ENCODE peak calls at places on chromosome 7, in eight cellular contexts. One of them, this sample, is unnamed.

GRCh38 chr7:21828846-21829245 is 116.9 kb downstream of the CDCA7L start:
- DNase-seq in Panc1: no peak
- DNase-seq in heart left ventricle: no peak
- DNase-seq in tibial artery: no peak
- DNase-seq in cardiac muscle cell: peak; percentile 33
- DNase-seq in GM23338: peak; percentile 73
- DNase-seq in stomach: no peak
- DNase-seq in HL-60: no peak
- DNase-seq in this sample: no peak

GRCh38 chr7:155300641-155301452 is 3.2 kb downstream of the INSIG1 start:
- DNase-seq in Panc1: no peak
- DNase-seq in heart left ventricle: no peak
- DNase-seq in tibial artery: no peak
- DNase-seq in cardiac muscle cell: no peak
- DNase-seq in GM23338: no peak
- DNase-seq in stomach: no peak
- DNase-seq in HL-60: no peak
- DNase-seq in this sample: no peak

GRCh38 chr7:98810166-98810802 is 59.5 kb downstream of the TMEM130 start:
- DNase-seq in Panc1: no peak
- DNase-seq in heart left ventricle: no peak
- DNase-seq in tibial artery: peak; percentile 54
- DNase-seq in cardiac muscle cell: no peak
- DNase-seq in GM23338: no peak
- DNase-seq in stomach: no peak
- DNase-seq in HL-60: no peak
- DNase-seq in this sample: peak; percentile 39

GRCh38 chr7:27141138-27141537 is 2.3 kb downstream of the HOXA5 start:
- DNase-seq in Panc1: no peak
- DNase-seq in heart left ventricle: no peak
- DNase-seq in tibial artery: no peak
- DNase-seq in cardiac muscle cell: no peak
- DNase-seq in GM23338: no peak
- DNase-seq in stomach: no peak
- DNase-seq in HL-60: no peak
- DNase-seq in this sample: no peak

GRCh38 chr7:136883046-136883445 is 14.6 kb downstream of the CHRM2 start:
- DNase-seq in Panc1: no peak
- DNase-seq in heart left ventricle: no peak
- DNase-seq in tibial artery: no peak
- DNase-seq in cardiac muscle cell: peak; percentile 26
- DNase-seq in GM23338: peak; percentile 27
- DNase-seq in stomach: no peak
- DNase-seq in HL-60: no peak
- DNase-seq in this sample: no peak

GRCh38 chr7:133807610-133808543 is 319.3 kb upstream of the LRGUK start:
- DNase-seq in Panc1: no peak
- DNase-seq in heart left ventricle: no peak
- DNase-seq in tibial artery: no peak
- DNase-seq in cardiac muscle cell: no peak
- DNase-seq in GM23338: no peak
- DNase-seq in stomach: no peak
- DNase-seq in HL-60: no peak
- DNase-seq in this sample: no peak

GRCh38 chr7:33644489-33644888 is 260.9 kb upstream of the BMPER start:
- DNase-seq in Panc1: no peak
- DNase-seq in heart left ventricle: no peak
- DNase-seq in tibial artery: no peak
- DNase-seq in cardiac muscle cell: no peak
- DNase-seq in GM23338: no peak
- DNase-seq in stomach: no peak
- DNase-seq in HL-60: no peak
- DNase-seq in this sample: no peak

GRCh38 chr7:46859963-46860475 is 721.9 kb downstream of the TNS3 start:
- DNase-seq in Panc1: no peak
- DNase-seq in heart left ventricle: no peak
- DNase-seq in tibial artery: no peak
- DNase-seq in cardiac muscle cell: no peak
- DNase-seq in GM23338: no peak
- DNase-seq in stomach: no peak
- DNase-seq in HL-60: no peak
- DNase-seq in this sample: peak; percentile 60

GRCh38 chr7:89797965-89798598 is 356.2 kb upstream of the STEAP1 start:
- DNase-seq in Panc1: no peak
- DNase-seq in heart left ventricle: no peak
- DNase-seq in tibial artery: no peak
- DNase-seq in cardiac muscle cell: no peak
- DNase-seq in GM23338: no peak
- DNase-seq in stomach: no peak
- DNase-seq in HL-60: no peak
- DNase-seq in this sample: no peak

GRCh38 chr7:149599636-149600206 is 102.1 kb upstream of the ZNF746 start:
- DNase-seq in Panc1: no peak
- DNase-seq in heart left ventricle: no peak
- DNase-seq in tibial artery: no peak
- DNase-seq in cardiac muscle cell: no peak
- DNase-seq in GM23338: no peak
- DNase-seq in stomach: no peak
- DNase-seq in HL-60: peak; percentile 19
- DNase-seq in this sample: no peak

GRCh38 chr7:144835166-144835611 is 664 bp downstream of the TPK1 start:
- DNase-seq in Panc1: peak; percentile 58
- DNase-seq in heart left ventricle: peak; percentile 49
- DNase-seq in tibial artery: peak; percentile 37
- DNase-seq in cardiac muscle cell: no peak
- DNase-seq in GM23338: peak; percentile 59
- DNase-seq in stomach: peak; percentile 35
- DNase-seq in HL-60: peak; percentile 41
- DNase-seq in this sample: peak; percentile 53

GRCh38 chr7:80392229-80393169 is 119.4 kb downstream of the GNAT3 start:
- DNase-seq in Panc1: no peak
- DNase-seq in heart left ventricle: no peak
- DNase-seq in tibial artery: no peak
- DNase-seq in cardiac muscle cell: peak; percentile 25
- DNase-seq in GM23338: no peak
- DNase-seq in stomach: no peak
- DNase-seq in HL-60: no peak
- DNase-seq in this sample: no peak

GRCh38 chr7:131235489-131236317 is 92.0 kb upstream of the MKLN1 start:
- DNase-seq in Panc1: peak; percentile 98
- DNase-seq in heart left ventricle: no peak
- DNase-seq in tibial artery: peak; percentile 43
- DNase-seq in cardiac muscle cell: no peak
- DNase-seq in GM23338: no peak
- DNase-seq in stomach: peak; percentile 29
- DNase-seq in HL-60: no peak
- DNase-seq in this sample: peak; percentile 52

GRCh38 chr7:36083626-36084380 is 69.3 kb upstream of the EEPD1 start:
- DNase-seq in Panc1: no peak
- DNase-seq in heart left ventricle: no peak
- DNase-seq in tibial artery: no peak
- DNase-seq in cardiac muscle cell: no peak
- DNase-seq in GM23338: no peak
- DNase-seq in stomach: no peak
- DNase-seq in HL-60: no peak
- DNase-seq in this sample: no peak

GRCh38 chr7:105130580-105130979 is 116.6 kb downstream of the KMT2E start:
- DNase-seq in Panc1: no peak
- DNase-seq in heart left ventricle: no peak
- DNase-seq in tibial artery: no peak
- DNase-seq in cardiac muscle cell: no peak
- DNase-seq in GM23338: no peak
- DNase-seq in stomach: no peak
- DNase-seq in HL-60: no peak
- DNase-seq in this sample: no peak

GRCh38 chr7:31307941-31308340 is 32.6 kb downstream of the NEUROD6 start:
- DNase-seq in Panc1: no peak
- DNase-seq in heart left ventricle: no peak
- DNase-seq in tibial artery: no peak
- DNase-seq in cardiac muscle cell: no peak
- DNase-seq in GM23338: no peak
- DNase-seq in stomach: no peak
- DNase-seq in HL-60: no peak
- DNase-seq in this sample: no peak

GRCh38 chr7:25906760-25907159 is 245.2 kb upstream of the NFE2L3 start:
- DNase-seq in Panc1: no peak
- DNase-seq in heart left ventricle: no peak
- DNase-seq in tibial artery: no peak
- DNase-seq in cardiac muscle cell: no peak
- DNase-seq in GM23338: peak; percentile 21
- DNase-seq in stomach: no peak
- DNase-seq in HL-60: no peak
- DNase-seq in this sample: no peak

GRCh38 chr7:136884492-136884891 is 16.0 kb downstream of the CHRM2 start:
- DNase-seq in Panc1: no peak
- DNase-seq in heart left ventricle: peak; percentile 19
- DNase-seq in tibial artery: no peak
- DNase-seq in cardiac muscle cell: peak; percentile 75
- DNase-seq in GM23338: no peak
- DNase-seq in stomach: no peak
- DNase-seq in HL-60: no peak
- DNase-seq in this sample: no peak

GRCh38 chr7:36185732-36186131 is 32.7 kb downstream of the EEPD1 start:
- DNase-seq in Panc1: no peak
- DNase-seq in heart left ventricle: no peak
- DNase-seq in tibial artery: no peak
- DNase-seq in cardiac muscle cell: no peak
- DNase-seq in GM23338: no peak
- DNase-seq in stomach: no peak
- DNase-seq in HL-60: no peak
- DNase-seq in this sample: no peak

GRCh38 chr7:13856012-13856411 is 133.5 kb downstream of the ETV1 start:
- DNase-seq in Panc1: no peak
- DNase-seq in heart left ventricle: no peak
- DNase-seq in tibial artery: no peak
- DNase-seq in cardiac muscle cell: no peak
- DNase-seq in GM23338: no peak
- DNase-seq in stomach: no peak
- DNase-seq in HL-60: no peak
- DNase-seq in this sample: no peak

GRCh38 chr7:3067193-3067592 is 23.5 kb upstream of the CARD11 start:
- DNase-seq in Panc1: no peak
- DNase-seq in heart left ventricle: no peak
- DNase-seq in tibial artery: no peak
- DNase-seq in cardiac muscle cell: no peak
- DNase-seq in GM23338: no peak
- DNase-seq in stomach: no peak
- DNase-seq in HL-60: no peak
- DNase-seq in this sample: no peak

GRCh38 chr7:29946428-29947186 is 43.0 kb downstream of the SCRN1 start:
- DNase-seq in Panc1: no peak
- DNase-seq in heart left ventricle: peak; percentile 37
- DNase-seq in tibial artery: peak; percentile 33
- DNase-seq in cardiac muscle cell: peak; percentile 42
- DNase-seq in GM23338: peak; percentile 71
- DNase-seq in stomach: peak; percentile 60
- DNase-seq in HL-60: peak; percentile 18
- DNase-seq in this sample: no peak

GRCh38 chr7:148856035-148856881 is 27.8 kb downstream of the EZH2 start:
- DNase-seq in Panc1: peak; percentile 43
- DNase-seq in heart left ventricle: no peak
- DNase-seq in tibial artery: peak; percentile 25
- DNase-seq in cardiac muscle cell: peak; percentile 30
- DNase-seq in GM23338: peak; percentile 60
- DNase-seq in stomach: peak; percentile 52
- DNase-seq in HL-60: peak; percentile 24
- DNase-seq in this sample: no peak

DNA sequence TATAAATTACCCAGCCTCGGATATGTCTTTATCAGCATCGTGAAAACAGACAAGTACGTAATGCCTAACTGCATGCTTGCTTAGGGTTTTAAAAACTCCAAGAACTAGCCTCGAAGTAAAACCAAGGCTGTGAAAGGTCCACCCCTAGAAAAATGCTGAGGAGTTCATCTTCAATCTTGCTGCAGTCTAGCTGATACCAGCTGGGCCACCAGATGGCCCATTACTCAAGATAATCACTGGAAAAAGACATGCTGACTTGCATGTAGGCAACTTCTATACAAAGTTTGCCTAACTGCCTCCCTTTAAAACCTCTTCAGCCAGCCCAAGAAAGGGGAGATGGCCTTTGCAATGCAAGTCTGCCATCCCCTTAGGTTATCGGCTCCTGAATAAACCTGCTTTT is 614.1 kb downstream of the GALNT17 start:
- DNase-seq in Panc1: no peak
- DNase-seq in heart left ventricle: no peak
- DNase-seq in tibial artery: no peak
- DNase-seq in cardiac muscle cell: no peak
- DNase-seq in GM23338: peak; percentile 18
- DNase-seq in stomach: no peak
- DNase-seq in HL-60: no peak
- DNase-seq in this sample: no peak
- H3K27ac ChIP-seq in Panc1: no peak overlapping the region
- H3K27ac ChIP-seq in heart left ventricle: no peak overlapping the region
- H3K27ac ChIP-seq in tibial artery: no peak overlapping the region
- H3K27ac ChIP-seq in cardiac muscle cell: no peak overlapping the region
- H3K27ac ChIP-seq in GM23338: no peak overlapping the region
- H3K27ac ChIP-seq in stomach: no peak overlapping the region
- H3K27ac ChIP-seq in HL-60: no peak overlapping the region
- H3K27ac ChIP-seq in this sample: no peak overlapping the region

GRCh38 chr7:78221961-78222751 is 423.6 kb downstream of the PHTF2 start:
- DNase-seq in Panc1: no peak
- DNase-seq in heart left ventricle: no peak
- DNase-seq in tibial artery: no peak
- DNase-seq in cardiac muscle cell: no peak
- DNase-seq in GM23338: no peak
- DNase-seq in stomach: no peak
- DNase-seq in HL-60: no peak
- DNase-seq in this sample: no peak
- TF ChIP-seq CTCF in Panc1: no peak
- TF ChIP-seq CTCF in heart left ventricle: no peak
- TF ChIP-seq CTCF in tibial artery: no peak
- TF ChIP-seq CTCF in cardiac muscle cell: no peak
- TF ChIP-seq CTCF in GM23338: peak; percentile 25
- TF ChIP-seq CTCF in stomach: no peak
- TF ChIP-seq CTCF in HL-60: no peak
- TF ChIP-seq CTCF in this sample: no peak

DNA sequence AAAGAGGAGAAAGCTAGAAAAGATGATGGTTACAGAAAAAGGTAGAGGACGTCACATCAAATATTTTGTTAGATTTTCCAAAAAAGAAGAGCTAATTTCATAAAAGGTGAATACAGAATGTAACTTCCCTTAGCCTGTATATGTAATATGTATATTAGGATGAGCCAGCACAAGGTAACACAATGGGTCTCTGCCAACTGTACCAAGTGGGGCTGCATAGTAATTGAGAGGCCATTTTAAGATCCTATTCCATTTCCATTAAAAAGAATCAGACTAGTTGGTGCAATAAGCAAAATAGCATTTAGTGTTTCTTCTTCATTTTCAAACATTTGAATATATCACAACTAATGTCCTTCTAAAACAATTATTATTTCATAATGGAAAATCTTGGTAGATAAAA is 134.6 kb downstream of the SEMA3A start:
- DNase-seq in Panc1: no peak
- DNase-seq in heart left ventricle: no peak
- DNase-seq in tibial artery: no peak
- DNase-seq in cardiac muscle cell: no peak
- DNase-seq in GM23338: no peak
- DNase-seq in stomach: no peak
- DNase-seq in HL-60: no peak
- DNase-seq in this sample: no peak
- H3K27ac ChIP-seq in Panc1: no peak overlapping the region
- H3K27ac ChIP-seq in heart left ventricle: no peak overlapping the region
- H3K27ac ChIP-seq in tibial artery: no peak overlapping the region
- H3K27ac ChIP-seq in cardiac muscle cell: no peak overlapping the region
- H3K27ac ChIP-seq in GM23338: no peak overlapping the region
- H3K27ac ChIP-seq in stomach: no peak overlapping the region
- H3K27ac ChIP-seq in HL-60: no peak overlapping the region
- H3K27ac ChIP-seq in this sample: no peak overlapping the region

GRCh38 chr7:128097211-128097731 is 66.0 kb upstream of the LRRC4 start:
- DNase-seq in Panc1: no peak
- DNase-seq in heart left ventricle: no peak
- DNase-seq in tibial artery: no peak
- DNase-seq in cardiac muscle cell: no peak
- DNase-seq in GM23338: no peak
- DNase-seq in stomach: no peak
- DNase-seq in HL-60: no peak
- DNase-seq in this sample: no peak
- TF ChIP-seq CTCF in Panc1: no peak
- TF ChIP-seq CTCF in heart left ventricle: no peak
- TF ChIP-seq CTCF in tibial artery: no peak
- TF ChIP-seq CTCF in cardiac muscle cell: no peak
- TF ChIP-seq CTCF in GM23338: no peak
- TF ChIP-seq CTCF in stomach: no peak
- TF ChIP-seq CTCF in HL-60: no peak
- TF ChIP-seq CTCF in this sample: no peak